ENCODE peak calls at places on chromosome 13, in six cellular contexts. O is cardiac muscle cell, K is nephron progenitor cell, J is aorta, R is ovary, L is posterior vena cava. M is an unnamed sample.

GRCh38 chr13:63435668-63436275 is 2020.1 kb upstream of the PCDH20 start:
- DNase-seq in J (no peak), O (peak), K (no peak), L (no peak), R (no peak), M (no peak)

GRCh38 chr13:74136089-74136658 is 2.0 kb upstream of the KLF12 start:
- DNase-seq in O (peak), R (peak), J (peak), K (peak), L (peak), M (no peak)

GRCh38 chr13:98279473-98280175 is 102.6 kb upstream of the RNF113B start:
- DNase-seq in L (no peak), O (no peak), R (no peak), J (no peak), K (peak), M (no peak)

GRCh38 chr13:64377606-64378005 is 2852.5 kb downstream of the PCDH9 start:
- DNase-seq in K (no peak), O (no peak), J (no peak), R (no peak), L (no peak), M (no peak)

GRCh38 chr13:31814523-31814922 is 75.2 kb downstream of the RXFP2 start:
- DNase-seq in K (no peak), J (no peak), O (no peak), L (no peak), R (no peak), M (no peak)

GRCh38 chr13:33015791-33016323 is 366 bp upstream of the KL start:
- DNase-seq in O (no peak), J (peak), K (peak), R (no peak), L (no peak), M (no peak)

GRCh38 chr13:43804461-43805070 is 17.8 kb upstream of the ENOX1 start:
- DNase-seq in O (peak), J (no peak), L (no peak), R (no peak), K (no peak), M (no peak)

GRCh38 chr13:95530178-95530577 is 22.3 kb upstream of the CLDN10 start:
- DNase-seq in L (no peak), K (no peak), J (no peak), O (peak), R (no peak), M (no peak)

GRCh38 chr13:98144501-98145350 is 1.8 kb downstream of the FARP1 start:
- DNase-seq in R (no peak), K (peak), O (peak), L (no peak), J (no peak), M (no peak)

GRCh38 chr13:97493471-97493870 is 59.5 kb downstream of the RAP2A start:
- DNase-seq in O (peak), K (no peak), R (no peak), L (no peak), J (no peak), M (no peak)

GRCh38 chr13:85806553-85807175 is 7.4 kb upstream of the SLITRK6 start:
- DNase-seq in R (no peak), O (peak), L (no peak), J (no peak), K (peak), M (no peak)

GRCh38 chr13:90867336-90867683 is 480.2 kb upstream of the MIR17HG start:
- DNase-seq in L (peak), R (peak), K (peak), O (peak), J (peak), M (peak)